ENCODE peak calls at places on chromosomes 16 and 17, in five cellular contexts. One of them, this sample, is unnamed. For H3K9me2, the result is how much of the 10 kb centered on the place peaks cover.

GRCh38 chr17:21127508-21128077 is 829 bp downstream of the DHRS7B start:
- DNase-seq in GM23338: no peak
- DNase-seq in SK-N-SH: no peak
- DNase-seq in HCT116: no peak
- DNase-seq in PC-3: peak
- DNase-seq in this sample: no peak

GRCh38 chr17:7293821-7294613 is 422 bp downstream of the YBX2 start:
- DNase-seq in GM23338: peak
- DNase-seq in HCT116: no peak
- DNase-seq in SK-N-SH: peak
- DNase-seq in PC-3: no peak
- DNase-seq in this sample: no peak

GRCh38 chr17:64358261-64358788 is 32.3 kb downstream of the PECAM1 start:
- DNase-seq in SK-N-SH: no peak
- DNase-seq in PC-3: no peak
- DNase-seq in HCT116: no peak
- DNase-seq in GM23338: no peak
- DNase-seq in this sample: no peak

GRCh38 chr16:75109732-75110243 is 6.8 kb downstream of the LDHD start:
- DNase-seq in GM23338: no peak
- DNase-seq in SK-N-SH: no peak
- DNase-seq in HCT116: no peak
- DNase-seq in PC-3: peak
- DNase-seq in this sample: peak

GRCh38 chr17:80270836-80271235 is 10.2 kb downstream of the RNF213 start:
- DNase-seq in PC-3: peak
- DNase-seq in GM23338: peak
- DNase-seq in SK-N-SH: peak
- DNase-seq in HCT116: no peak
- DNase-seq in this sample: peak

GRCh38 chr16:80055831-80056230 is 455.3 kb upstream of the MAF start:
- DNase-seq in SK-N-SH: no peak
- DNase-seq in PC-3: no peak
- DNase-seq in GM23338: no peak
- DNase-seq in HCT116: no peak
- DNase-seq in this sample: no peak

GRCh38 chr16:51465026-51465425 is 314.0 kb upstream of the SALL1 start:
- DNase-seq in HCT116: no peak
- DNase-seq in SK-N-SH: no peak
- DNase-seq in PC-3: no peak
- DNase-seq in GM23338: no peak
- DNase-seq in this sample: no peak

GRCh38 chr17:50952889-50953288 is 86.7 kb upstream of the TOB1 start:
- DNase-seq in SK-N-SH: no peak
- DNase-seq in HCT116: no peak
- DNase-seq in PC-3: no peak
- DNase-seq in GM23338: no peak
- DNase-seq in this sample: no peak

GRCh38 chr17:41710472-41711090 is 1.6 kb upstream of the GAST start:
- DNase-seq in HCT116: no peak
- DNase-seq in GM23338: no peak
- DNase-seq in PC-3: peak
- DNase-seq in SK-N-SH: no peak
- DNase-seq in this sample: no peak

GRCh38 chr17:12580640-12581039 is 85.0 kb upstream of the MYOCD start:
- DNase-seq in SK-N-SH: no peak
- DNase-seq in PC-3: no peak
- DNase-seq in GM23338: no peak
- DNase-seq in HCT116: no peak
- DNase-seq in this sample: no peak

GRCh38 chr16:85181091-85181738 is 68.9 kb upstream of the CIBAR2 start:
- DNase-seq in SK-N-SH: no peak
- DNase-seq in PC-3: no peak
- DNase-seq in HCT116: no peak
- DNase-seq in GM23338: no peak
- DNase-seq in this sample: no peak

GRCh38 chr17:56604691-56605090 is 11.2 kb downstream of the NOG start:
- DNase-seq in SK-N-SH: no peak
- DNase-seq in HCT116: no peak
- DNase-seq in GM23338: no peak
- DNase-seq in PC-3: no peak
- DNase-seq in this sample: no peak

GRCh38 chr17:50272711-50273653 is 1.3 kb upstream of the TMEM92 start:
- DNase-seq in PC-3: peak
- DNase-seq in HCT116: no peak
- DNase-seq in GM23338: peak
- DNase-seq in SK-N-SH: peak
- DNase-seq in this sample: peak

GRCh38 chr17:81371910-81372760 is 23.1 kb upstream of the BAHCC1 start:
- DNase-seq in HCT116: peak
- DNase-seq in GM23338: peak
- DNase-seq in SK-N-SH: peak
- DNase-seq in PC-3: peak
- DNase-seq in this sample: no peak

GRCh38 chr17:80364091-80364691 is 50.8 kb upstream of the ENDOV start:
- DNase-seq in HCT116: peak
- DNase-seq in PC-3: peak
- DNase-seq in GM23338: peak
- DNase-seq in SK-N-SH: peak
- DNase-seq in this sample: peak

GRCh38 chr17:14427914-14428639 is 127.2 kb downstream of the HS3ST3B1 start:
- DNase-seq in SK-N-SH: no peak
- DNase-seq in HCT116: no peak
- DNase-seq in GM23338: no peak
- DNase-seq in PC-3: no peak
- DNase-seq in this sample: peak

GRCh38 chr17:31431098-31431794 is 39.8 kb downstream of the RAB11FIP4 start:
- DNase-seq in PC-3: no peak
- DNase-seq in SK-N-SH: no peak
- DNase-seq in HCT116: no peak
- DNase-seq in GM23338: no peak
- DNase-seq in this sample: no peak

GRCh38 chr16:9091867-9092281 is 430 bp downstream of the HAPSTR1 start:
- DNase-seq in SK-N-SH: no peak
- DNase-seq in PC-3: no peak
- DNase-seq in GM23338: no peak
- DNase-seq in HCT116: no peak
- DNase-seq in this sample: peak

GRCh38 chr17:27473748-27474609 is 17.7 kb downstream of the KSR1 start:
- DNase-seq in HCT116: no peak
- DNase-seq in SK-N-SH: no peak
- DNase-seq in PC-3: no peak
- DNase-seq in GM23338: no peak
- DNase-seq in this sample: peak

GRCh38 chr16:69112285-69113129 is 7.1 kb downstream of the HAS3 start:
- DNase-seq in GM23338: peak
- DNase-seq in SK-N-SH: peak
- DNase-seq in HCT116: no peak
- DNase-seq in PC-3: peak
- DNase-seq in this sample: peak

GRCh38 chr17:50102164-50102991 is 7.2 kb downstream of the PDK2 start:
- DNase-seq in HCT116: no peak
- DNase-seq in PC-3: no peak
- DNase-seq in GM23338: no peak
- DNase-seq in SK-N-SH: peak
- DNase-seq in this sample: no peak

GRCh38 chr17:79556263-79556662 is 54.6 kb downstream of the RBFOX3 start:
- DNase-seq in SK-N-SH: no peak
- DNase-seq in HCT116: no peak
- DNase-seq in GM23338: no peak
- DNase-seq in PC-3: no peak
- DNase-seq in this sample: no peak

GRCh38 chr17:36731091-36731490 is 129.7 kb downstream of the MRM1 start:
- DNase-seq in PC-3: peak
- DNase-seq in HCT116: no peak
- DNase-seq in GM23338: no peak
- DNase-seq in SK-N-SH: no peak
- DNase-seq in this sample: no peak

DNA sequence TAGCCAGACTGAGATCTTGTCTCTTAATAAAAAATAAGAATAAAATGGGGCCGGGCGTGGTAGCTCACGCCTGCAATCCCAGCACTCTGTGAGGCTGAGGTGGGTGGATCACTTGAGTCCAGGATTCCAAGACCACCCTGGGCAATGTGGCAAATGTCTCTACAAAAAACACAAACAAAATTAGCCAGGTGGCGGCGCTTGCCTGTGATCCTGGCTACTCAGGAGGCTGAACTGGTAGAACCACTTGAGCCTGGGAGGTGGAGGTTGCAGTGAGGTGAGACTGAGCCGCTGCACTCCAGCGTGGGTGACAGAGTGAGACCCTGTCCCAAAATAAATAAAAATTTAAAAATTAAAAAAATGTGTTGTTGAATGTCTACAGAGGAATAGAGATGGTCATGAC is 2.9 kb upstream of the DEF8 start:
- DNase-seq in HCT116: no peak
- DNase-seq in PC-3: peak
- DNase-seq in SK-N-SH: no peak
- DNase-seq in GM23338: peak
- DNase-seq in this sample: peak
- H3K9me2 ChIP-seq in HCT116: under half
- H3K9me2 ChIP-seq in PC-3: under half
- H3K9me2 ChIP-seq in SK-N-SH: under half
- H3K9me2 ChIP-seq in GM23338: under half
- H3K9me2 ChIP-seq in this sample: under half

DNA sequence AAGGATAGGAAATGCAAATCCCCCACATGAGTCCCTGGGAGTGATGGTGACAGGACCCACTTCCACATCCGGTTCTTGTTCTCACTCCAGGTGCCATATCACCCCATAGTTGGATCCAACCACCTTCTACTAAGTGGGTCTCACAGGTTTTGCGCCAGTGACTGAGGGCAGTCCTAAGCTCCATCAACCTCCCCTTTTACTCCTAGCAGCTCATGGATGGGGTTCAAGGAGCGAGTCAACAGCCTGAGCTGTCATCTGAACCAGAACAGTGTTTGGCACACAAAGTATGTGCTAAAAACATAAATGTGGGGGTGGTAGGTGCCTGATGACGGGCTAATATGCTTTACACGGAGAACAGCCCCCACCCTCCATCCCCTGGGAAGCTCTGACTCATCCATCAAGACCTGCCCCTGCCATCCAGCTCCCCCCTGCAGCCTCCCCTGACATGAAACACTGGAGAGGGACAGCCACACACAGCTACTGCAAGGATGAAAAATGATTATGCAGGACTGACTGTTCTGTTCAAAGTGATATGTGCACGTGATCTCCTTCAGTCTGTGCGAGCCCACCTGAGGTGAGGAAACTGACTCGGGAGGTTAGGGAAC is 143.2 kb upstream of the CDH5 start:
- DNase-seq in HCT116: no peak
- DNase-seq in SK-N-SH: no peak
- DNase-seq in GM23338: no peak
- DNase-seq in PC-3: no peak
- DNase-seq in this sample: no peak
- H3K27ac ChIP-seq in HCT116: no peak
- H3K27ac ChIP-seq in SK-N-SH: no peak
- H3K27ac ChIP-seq in GM23338: no peak
- H3K27ac ChIP-seq in PC-3: no peak
- H3K27ac ChIP-seq in this sample: no peak

GRCh38 chr17:55114283-55114682 is 145.7 kb downstream of the STXBP4 start:
- DNase-seq in PC-3: no peak
- DNase-seq in HCT116: no peak
- DNase-seq in SK-N-SH: peak
- DNase-seq in GM23338: no peak
- DNase-seq in this sample: no peak

GRCh38 chr17:55116440-55116914 is 147.9 kb downstream of the STXBP4 start:
- DNase-seq in SK-N-SH: no peak
- DNase-seq in HCT116: no peak
- DNase-seq in GM23338: no peak
- DNase-seq in PC-3: peak
- DNase-seq in this sample: no peak

GRCh38 chr17:55121268-55121667 is 143.5 kb upstream of the HLF start:
- DNase-seq in PC-3: no peak
- DNase-seq in GM23338: no peak
- DNase-seq in SK-N-SH: no peak
- DNase-seq in HCT116: no peak
- DNase-seq in this sample: no peak

GRCh38 chr17:55120651-55121050 is 144.1 kb upstream of the HLF start:
- DNase-seq in SK-N-SH: no peak
- DNase-seq in HCT116: no peak
- DNase-seq in GM23338: no peak
- DNase-seq in PC-3: no peak
- DNase-seq in this sample: no peak

DNA sequence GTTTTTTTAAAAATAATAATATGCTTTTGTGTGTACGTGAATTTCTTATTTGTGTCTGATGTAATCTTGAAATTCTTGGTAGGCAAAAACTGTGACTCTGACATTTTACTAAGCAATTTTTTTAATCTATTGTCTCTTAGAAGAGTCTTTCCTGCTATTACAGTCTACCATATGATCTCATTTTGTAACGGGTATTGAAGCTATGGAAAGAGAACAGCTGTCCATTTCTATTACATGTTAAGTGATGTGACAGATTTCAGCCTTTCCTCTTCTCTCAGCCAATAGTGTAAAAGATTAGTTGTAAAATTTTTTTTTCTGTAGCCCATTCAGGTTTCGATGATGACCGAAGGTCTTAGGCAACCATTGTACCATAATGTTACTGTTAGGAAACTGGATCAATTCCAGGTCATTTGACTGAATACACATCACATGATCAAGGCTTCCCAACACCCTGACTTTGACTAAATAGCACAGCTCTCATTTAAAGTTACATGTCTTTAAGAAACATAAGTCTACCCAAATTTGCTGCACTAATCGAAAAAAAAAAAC is 147.6 kb upstream of the HLF start:
- DNase-seq in GM23338: no peak
- DNase-seq in PC-3: no peak
- DNase-seq in HCT116: no peak
- DNase-seq in SK-N-SH: no peak
- DNase-seq in this sample: no peak
- H3K4me3 ChIP-seq in GM23338: no peak
- H3K4me3 ChIP-seq in PC-3: no peak
- H3K4me3 ChIP-seq in HCT116: no peak
- H3K4me3 ChIP-seq in SK-N-SH: no peak
- H3K4me3 ChIP-seq in this sample: no peak

GRCh38 chr16:49940464-49941224 is 84.4 kb upstream of the CNEP1R1 start:
- DNase-seq in SK-N-SH: no peak
- DNase-seq in GM23338: no peak
- DNase-seq in PC-3: no peak
- DNase-seq in HCT116: no peak
- DNase-seq in this sample: no peak
- H3K9me2 ChIP-seq in SK-N-SH: under half
- H3K9me2 ChIP-seq in GM23338: under half
- H3K9me2 ChIP-seq in PC-3: under half
- H3K9me2 ChIP-seq in HCT116: under half
- H3K9me2 ChIP-seq in this sample: under half

GRCh38 chr17:2054262-2054739 is 602 bp upstream of the HIC1 start:
- DNase-seq in PC-3: peak
- DNase-seq in GM23338: peak
- DNase-seq in HCT116: no peak
- DNase-seq in SK-N-SH: peak
- DNase-seq in this sample: no peak
- H3K27ac ChIP-seq in PC-3: no peak
- H3K27ac ChIP-seq in GM23338: no peak
- H3K27ac ChIP-seq in HCT116: no peak
- H3K27ac ChIP-seq in SK-N-SH: no peak
- H3K27ac ChIP-seq in this sample: no peak

GRCh38 chr16:15952265-15952711 is 2.9 kb downstream of the ABCC1 start:
- DNase-seq in HCT116: no peak
- DNase-seq in GM23338: no peak
- DNase-seq in PC-3: no peak
- DNase-seq in SK-N-SH: peak
- DNase-seq in this sample: no peak
- H3K4me3 ChIP-seq in HCT116: no peak
- H3K4me3 ChIP-seq in GM23338: peak
- H3K4me3 ChIP-seq in PC-3: no peak
- H3K4me3 ChIP-seq in SK-N-SH: no peak
- H3K4me3 ChIP-seq in this sample: peak

This sample was measured in OCI-LY7.